ENCODE peak calls at places on chromosomes 5 and 9, in nine cellular contexts. I is A549; K is right cardiac atrium; O is CD4-positive, alpha-beta memory T cell; L is CD4-positive, CD25-positive, alpha-beta regulatory T cell; R is adipocyte; H is neuronal stem cell; E is GM23248; Q is A673. M is an unnamed sample.
A peak's percentile ranks its signal among the peaks of the same experiment; 100 is the strongest.

GRCh38 chr5:35129921-35130485 is 82.3 kb upstream of the AGXT2 start:
- DNase-seq in I (no peak), K (no peak), O (peak; percentile 72), L (peak; percentile 23), R (peak; percentile 13), H (no peak), E (peak; percentile 68), Q (no peak), M (peak; percentile 75)

GRCh38 chr5:14932902-14933475 is 61.4 kb upstream of the ANKH start:
- DNase-seq in I (no peak), K (no peak), O (no peak), L (no peak), R (no peak), H (no peak), E (peak; percentile 64), Q (no peak), M (no peak)

GRCh38 chr9:98916660-98917059 is 27.0 kb upstream of the COL15A1 start:
- DNase-seq in I (no peak), K (peak; percentile 88), O (no peak), L (no peak), R (no peak), H (no peak), E (no peak), Q (no peak), M (no peak)

GRCh38 chr9:131276107-131276888 is at the start of gene FAM78A:
- DNase-seq in I (no peak), K (peak; percentile 88), O (peak; percentile 43), L (peak; percentile 74), R (no peak), H (no peak), E (peak; percentile 42), Q (no peak), M (peak; percentile 76)

GRCh38 chr9:114559830-114560520 is 27.6 kb upstream of the ATP6V1G1 start:
- DNase-seq in I (no peak), K (no peak), O (no peak), L (no peak), R (no peak), H (no peak), E (no peak), Q (no peak), M (no peak)

GRCh38 chr5:146878471-146879172 is at the start of gene PPP2R2B:
- DNase-seq in I (no peak), K (peak; percentile 66), O (peak; percentile 58), L (peak; percentile 46), R (peak; percentile 47), H (peak; percentile 69), E (peak; percentile 57), Q (peak; percentile 61), M (peak; percentile 42)

GRCh38 chr9:82923410-82924242 is 139.3 kb downstream of the RASEF start:
- DNase-seq in I (no peak), K (no peak), O (no peak), L (no peak), R (no peak), H (no peak), E (no peak), Q (peak; percentile 71), M (no peak)

GRCh38 chr9:96383165-96383939 is at the start of gene SLC35D2:
- DNase-seq in I (peak; percentile 67), K (peak; percentile 89), O (no peak), L (peak; percentile 27), R (peak; percentile 85), H (peak; percentile 37), E (peak; percentile 70), Q (no peak), M (peak; percentile 89)

GRCh38 chr5:80399553-80400239 is 8.2 kb upstream of the ZFYVE16 start:
- DNase-seq in I (peak; percentile 11), K (no peak), O (no peak), L (peak; percentile 16), R (peak; percentile 72), H (no peak), E (peak; percentile 88), Q (no peak), M (no peak)

GRCh38 chr9:130200038-130200979 is 28.1 kb downstream of the NCS1 start:
- DNase-seq in I (no peak), K (no peak), O (no peak), L (no peak), R (peak; percentile 75), H (no peak), E (peak; percentile 23), Q (no peak), M (no peak)

GRCh38 chr5:177427211-177427822 is 841 bp downstream of the GRK6 start:
- DNase-seq in I (no peak), K (peak; percentile 30), O (no peak), L (no peak), R (peak; percentile 22), H (no peak), E (peak; percentile 44), Q (no peak), M (peak; percentile 50)

GRCh38 chr5:51468196-51468595 is 84.9 kb downstream of the ISL1 start:
- DNase-seq in I (no peak), K (no peak), O (no peak), L (no peak), R (no peak), H (no peak), E (no peak), Q (peak; percentile 39), M (no peak)

GRCh38 chr9:16619897-16620296 is 250.6 kb downstream of the BNC2 start:
- DNase-seq in I (no peak), K (no peak), O (no peak), L (no peak), R (no peak), H (no peak), E (no peak), Q (no peak), M (no peak)

GRCh38 chr5:150640311-150641005 is at the start of gene SYNPO:
- DNase-seq in I (peak; percentile 80), K (peak; percentile 91), O (no peak), L (no peak), R (peak; percentile 92), H (no peak), E (peak; percentile 99), Q (peak; percentile 58), M (peak; percentile 75)

GRCh38 chr9:37486256-37486615 is 488 bp downstream of the POLR1E start:
- DNase-seq in I (no peak), K (no peak), O (no peak), L (no peak), R (no peak), H (no peak), E (no peak), Q (no peak), M (no peak)

GRCh38 chr5:149583394-149583793 is 2.1 kb downstream of the ARHGEF37 start:
- DNase-seq in I (no peak), K (no peak), O (no peak), L (no peak), R (peak; percentile 75), H (no peak), E (peak; percentile 35), Q (no peak), M (peak; percentile 66)

GRCh38 chr5:149578896-149579295 is 2.4 kb upstream of the ARHGEF37 start:
- DNase-seq in I (no peak), K (no peak), O (no peak), L (no peak), R (no peak), H (no peak), E (no peak), Q (no peak), M (no peak)

GRCh38 chr5:149580808-149581191 is 498 bp upstream of the ARHGEF37 start:
- DNase-seq in I (no peak), K (no peak), O (no peak), L (no peak), R (no peak), H (no peak), E (no peak), Q (no peak), M (no peak)

GRCh38 chr5:149581931-149582768 is 852 bp downstream of the ARHGEF37 start:
- DNase-seq in I (no peak), K (no peak), O (no peak), L (no peak), R (peak; percentile 45), H (peak; percentile 39), E (peak; percentile 12), Q (peak; percentile 31), M (no peak)

GRCh38 chr5:149581192-149581861 is at the start of gene ARHGEF37:
- DNase-seq in I (no peak), K (peak; percentile 97), O (peak; percentile 24), L (peak; percentile 37), R (peak; percentile 78), H (peak; percentile 18), E (peak; percentile 74), Q (peak; percentile 51), M (peak; percentile 89)
- H3K4me1 ChIP-seq in I (peaks cover 15% of the 10 kb centered on the region), K (no peaks in the 10 kb centered on the region), O (peaks cover 13% of the 10 kb centered on the region), L (peaks cover 12% of the 10 kb centered on the region), R (peaks cover 24% of the 10 kb centered on the region), H (peaks cover 8% of the 10 kb centered on the region), E (no peaks in the 10 kb centered on the region), Q (peaks cover 9% of the 10 kb centered on the region), M (no peaks in the 10 kb centered on the region)

GRCh38 chr5:17185349-17185748 is 32.1 kb upstream of the BASP1 start:
- DNase-seq in I (no peak), K (no peak), O (no peak), L (no peak), R (no peak), H (no peak), E (no peak), Q (no peak), M (no peak)
- H3K4me1 ChIP-seq in I (peaks cover 57% of the 10 kb centered on the region), K (peaks cover 3% of the 10 kb centered on the region), O (no peaks in the 10 kb centered on the region), L (no peaks in the 10 kb centered on the region), R (peaks cover 72% of the 10 kb centered on the region), H (peaks cover 2% of the 10 kb centered on the region), E (peaks cover 75% of the 10 kb centered on the region), Q (peaks cover 16% of the 10 kb centered on the region), M (no peaks in the 10 kb centered on the region)

DNA sequence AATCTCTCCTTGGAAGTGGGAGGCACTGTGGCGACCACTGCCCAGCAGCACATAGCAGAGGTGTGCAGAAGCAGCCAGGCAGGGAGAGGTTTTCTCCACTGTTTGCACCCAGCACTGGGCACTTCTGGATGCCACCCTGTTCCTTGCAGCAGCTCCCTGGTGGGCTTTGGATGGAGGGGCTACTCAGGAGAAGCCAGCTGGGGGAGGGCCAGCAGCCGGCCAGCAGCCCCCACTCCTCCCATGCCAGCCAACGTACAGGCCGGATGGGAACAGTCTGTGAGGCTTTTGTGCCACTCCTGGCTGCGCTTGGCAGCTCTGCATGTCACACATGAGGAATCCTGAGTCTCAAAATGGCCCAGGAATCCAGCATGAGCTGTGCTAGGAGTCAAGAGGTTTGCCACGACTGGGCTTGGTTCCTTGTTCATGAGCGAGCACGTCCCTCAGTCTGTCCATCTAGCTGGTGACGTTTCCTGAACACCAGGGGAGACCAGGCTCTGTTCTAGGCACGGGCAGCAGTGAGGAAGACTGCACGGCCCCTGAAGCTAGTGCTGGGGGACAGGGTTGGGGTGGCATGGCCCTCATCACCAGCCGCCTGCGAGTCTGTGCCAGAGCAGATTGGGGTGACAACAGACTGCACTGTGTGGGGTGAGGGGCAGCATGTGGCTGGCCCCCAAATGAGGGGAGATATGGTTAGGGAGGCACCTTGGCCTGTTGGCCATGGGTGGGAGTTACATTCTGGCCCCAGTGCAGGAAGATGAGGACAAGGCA is 10.1 kb downstream of the PHF2 start:
- DNase-seq in I (no peak), K (peak; percentile 71), O (no peak), L (no peak), R (no peak), H (no peak), E (peak; percentile 18), Q (no peak), M (no peak)
- H3K4me1 ChIP-seq in I (no peaks in the 10 kb centered on the region), K (peaks cover 29% of the 10 kb centered on the region), O (peaks cover 6% of the 10 kb centered on the region), L (peaks cover 4% of the 10 kb centered on the region), R (peaks cover 13% of the 10 kb centered on the region), H (peaks cover 12% of the 10 kb centered on the region), E (no peaks in the 10 kb centered on the region), Q (peaks cover 12% of the 10 kb centered on the region), M (no peaks in the 10 kb centered on the region)

DNA sequence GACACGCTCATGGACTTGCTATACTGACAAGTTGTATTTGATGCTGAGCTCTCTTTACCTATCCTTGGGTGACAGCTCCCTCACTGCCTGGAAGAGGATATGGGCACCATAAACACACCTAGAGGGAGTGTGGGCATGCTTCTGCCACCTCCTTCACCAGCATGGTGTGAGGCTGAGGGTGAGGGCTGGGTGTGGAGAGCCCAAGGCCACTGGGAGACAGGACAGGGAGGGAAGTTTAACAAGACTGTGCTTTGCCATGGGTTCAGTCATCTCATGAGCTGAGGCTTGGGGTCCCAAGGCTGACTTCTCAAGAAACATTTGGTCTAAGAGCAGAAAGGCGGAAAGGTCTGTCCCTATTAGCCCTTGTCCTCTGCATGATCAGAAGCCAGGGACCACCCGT is 93.6 kb upstream of the ANKRD55 start:
- DNase-seq in I (no peak), K (no peak), O (no peak), L (no peak), R (no peak), H (no peak), E (no peak), Q (no peak), M (no peak)
- H3K4me1 ChIP-seq in I (peaks cover 23% of the 10 kb centered on the region), K (no peaks in the 10 kb centered on the region), O (peaks cover 63% of the 10 kb centered on the region), L (peaks cover 44% of the 10 kb centered on the region), R (no peaks in the 10 kb centered on the region), H (peaks cover 9% of the 10 kb centered on the region), E (peaks cover 15% of the 10 kb centered on the region), Q (no peaks in the 10 kb centered on the region), M (no peaks in the 10 kb centered on the region)

M was measured in right lobe of liver.